ENCODE peak calls at places on chromosomes 5 and 9, in ten cellular contexts. One of them, this sample, is unnamed.

GRCh38 chr9:69633716-69634115 is 38.5 kb downstream of the APBA1 start:
- DNase-seq in heart right ventricle: no peak
- DNase-seq in epithelial cell of esophagus: no peak
- DNase-seq in fibroblast of lung: no peak
- DNase-seq in T-cell: no peak
- DNase-seq in fibroblast of villous mesenchyme: no peak
- DNase-seq in stimulated activated CD4-positive, alpha-beta T cell treated with anti-CD3 and anti-CD28 coated beads, Interleukin-4, amount 100 ng/mL, for 4 hours: no peak
- DNase-seq in lower lobe of right lung: no peak
- DNase-seq in stromal cell of bone marrow: no peak
- DNase-seq in AG09309: no peak
- DNase-seq in this sample: no peak

GRCh38 chr5:63963080-63963735 is 963 bp upstream of the HTR1A start:
- DNase-seq in lower lobe of right lung: no peak
- DNase-seq in T-cell: no peak
- DNase-seq in fibroblast of lung: peak
- DNase-seq in AG09309: peak
- DNase-seq in epithelial cell of esophagus: peak
- DNase-seq in stromal cell of bone marrow: peak
- DNase-seq in fibroblast of villous mesenchyme: peak
- DNase-seq in stimulated activated CD4-positive, alpha-beta T cell treated with anti-CD3 and anti-CD28 coated beads, Interleukin-4, amount 100 ng/mL, for 4 hours: no peak
- DNase-seq in heart right ventricle: peak
- DNase-seq in this sample: no peak

GRCh38 chr9:123927625-123928308 is 2.2 kb downstream of the DENND1A start:
- DNase-seq in lower lobe of right lung: no peak
- DNase-seq in T-cell: no peak
- DNase-seq in stromal cell of bone marrow: peak
- DNase-seq in epithelial cell of esophagus: peak
- DNase-seq in fibroblast of lung: no peak
- DNase-seq in stimulated activated CD4-positive, alpha-beta T cell treated with anti-CD3 and anti-CD28 coated beads, Interleukin-4, amount 100 ng/mL, for 4 hours: no peak
- DNase-seq in fibroblast of villous mesenchyme: peak
- DNase-seq in AG09309: peak
- DNase-seq in heart right ventricle: no peak
- DNase-seq in this sample: no peak

GRCh38 chr5:77864997-77865396 is 88.9 kb upstream of the TBCA start:
- DNase-seq in T-cell: no peak
- DNase-seq in stromal cell of bone marrow: no peak
- DNase-seq in AG09309: no peak
- DNase-seq in fibroblast of villous mesenchyme: no peak
- DNase-seq in epithelial cell of esophagus: no peak
- DNase-seq in fibroblast of lung: no peak
- DNase-seq in stimulated activated CD4-positive, alpha-beta T cell treated with anti-CD3 and anti-CD28 coated beads, Interleukin-4, amount 100 ng/mL, for 4 hours: no peak
- DNase-seq in heart right ventricle: no peak
- DNase-seq in lower lobe of right lung: peak
- DNase-seq in this sample: no peak

GRCh38 chr5:83360573-83360972 is 111.0 kb upstream of the VCAN start:
- DNase-seq in fibroblast of lung: no peak
- DNase-seq in fibroblast of villous mesenchyme: no peak
- DNase-seq in lower lobe of right lung: no peak
- DNase-seq in stimulated activated CD4-positive, alpha-beta T cell treated with anti-CD3 and anti-CD28 coated beads, Interleukin-4, amount 100 ng/mL, for 4 hours: no peak
- DNase-seq in T-cell: no peak
- DNase-seq in epithelial cell of esophagus: peak
- DNase-seq in heart right ventricle: no peak
- DNase-seq in AG09309: no peak
- DNase-seq in stromal cell of bone marrow: no peak
- DNase-seq in this sample: no peak

GRCh38 chr9:126373241-126373640 is 46.6 kb downstream of the MVB12B start:
- DNase-seq in T-cell: no peak
- DNase-seq in fibroblast of villous mesenchyme: no peak
- DNase-seq in heart right ventricle: no peak
- DNase-seq in stromal cell of bone marrow: no peak
- DNase-seq in stimulated activated CD4-positive, alpha-beta T cell treated with anti-CD3 and anti-CD28 coated beads, Interleukin-4, amount 100 ng/mL, for 4 hours: no peak
- DNase-seq in lower lobe of right lung: no peak
- DNase-seq in fibroblast of lung: peak
- DNase-seq in epithelial cell of esophagus: peak
- DNase-seq in AG09309: no peak
- DNase-seq in this sample: no peak

GRCh38 chr5:8601831-8602354 is 732.9 kb downstream of the MTRR start:
- DNase-seq in fibroblast of lung: no peak
- DNase-seq in AG09309: no peak
- DNase-seq in stimulated activated CD4-positive, alpha-beta T cell treated with anti-CD3 and anti-CD28 coated beads, Interleukin-4, amount 100 ng/mL, for 4 hours: no peak
- DNase-seq in epithelial cell of esophagus: no peak
- DNase-seq in stromal cell of bone marrow: no peak
- DNase-seq in heart right ventricle: no peak
- DNase-seq in fibroblast of villous mesenchyme: no peak
- DNase-seq in T-cell: no peak
- DNase-seq in lower lobe of right lung: no peak
- DNase-seq in this sample: no peak

GRCh38 chr9:893115-893514 is 51.6 kb downstream of the DMRT1 start:
- DNase-seq in heart right ventricle: no peak
- DNase-seq in fibroblast of lung: no peak
- DNase-seq in epithelial cell of esophagus: no peak
- DNase-seq in stromal cell of bone marrow: no peak
- DNase-seq in fibroblast of villous mesenchyme: no peak
- DNase-seq in T-cell: no peak
- DNase-seq in stimulated activated CD4-positive, alpha-beta T cell treated with anti-CD3 and anti-CD28 coated beads, Interleukin-4, amount 100 ng/mL, for 4 hours: no peak
- DNase-seq in lower lobe of right lung: no peak
- DNase-seq in AG09309: no peak
- DNase-seq in this sample: no peak

GRCh38 chr9:126985870-126986498 is 71.4 kb downstream of the RALGPS1 start:
- DNase-seq in fibroblast of villous mesenchyme: peak
- DNase-seq in T-cell: peak
- DNase-seq in lower lobe of right lung: peak
- DNase-seq in stimulated activated CD4-positive, alpha-beta T cell treated with anti-CD3 and anti-CD28 coated beads, Interleukin-4, amount 100 ng/mL, for 4 hours: peak
- DNase-seq in heart right ventricle: peak
- DNase-seq in epithelial cell of esophagus: peak
- DNase-seq in AG09309: peak
- DNase-seq in fibroblast of lung: peak
- DNase-seq in stromal cell of bone marrow: peak
- DNase-seq in this sample: peak

GRCh38 chr9:82334286-82334685 is 345.7 kb downstream of the SPATA31D1 start:
- DNase-seq in epithelial cell of esophagus: peak
- DNase-seq in stimulated activated CD4-positive, alpha-beta T cell treated with anti-CD3 and anti-CD28 coated beads, Interleukin-4, amount 100 ng/mL, for 4 hours: no peak
- DNase-seq in fibroblast of lung: peak
- DNase-seq in AG09309: peak
- DNase-seq in T-cell: no peak
- DNase-seq in lower lobe of right lung: no peak
- DNase-seq in stromal cell of bone marrow: peak
- DNase-seq in fibroblast of villous mesenchyme: peak
- DNase-seq in heart right ventricle: no peak
- DNase-seq in this sample: no peak

GRCh38 chr5:94223231-94223630 is 395.2 kb downstream of the KIAA0825 start:
- DNase-seq in fibroblast of villous mesenchyme: no peak
- DNase-seq in T-cell: no peak
- DNase-seq in stimulated activated CD4-positive, alpha-beta T cell treated with anti-CD3 and anti-CD28 coated beads, Interleukin-4, amount 100 ng/mL, for 4 hours: no peak
- DNase-seq in AG09309: no peak
- DNase-seq in lower lobe of right lung: no peak
- DNase-seq in stromal cell of bone marrow: no peak
- DNase-seq in fibroblast of lung: no peak
- DNase-seq in heart right ventricle: no peak
- DNase-seq in epithelial cell of esophagus: no peak
- DNase-seq in this sample: no peak

GRCh38 chr9:25678147-25678666 is at the start of gene TUSC1:
- DNase-seq in T-cell: no peak
- DNase-seq in epithelial cell of esophagus: peak
- DNase-seq in lower lobe of right lung: peak
- DNase-seq in fibroblast of villous mesenchyme: peak
- DNase-seq in fibroblast of lung: peak
- DNase-seq in stimulated activated CD4-positive, alpha-beta T cell treated with anti-CD3 and anti-CD28 coated beads, Interleukin-4, amount 100 ng/mL, for 4 hours: peak
- DNase-seq in stromal cell of bone marrow: peak
- DNase-seq in AG09309: peak
- DNase-seq in heart right ventricle: peak
- DNase-seq in this sample: no peak

GRCh38 chr5:125175348-125176004 is 429.0 kb upstream of the ZNF608 start:
- DNase-seq in heart right ventricle: peak
- DNase-seq in T-cell: no peak
- DNase-seq in lower lobe of right lung: no peak
- DNase-seq in AG09309: no peak
- DNase-seq in epithelial cell of esophagus: no peak
- DNase-seq in fibroblast of villous mesenchyme: no peak
- DNase-seq in stromal cell of bone marrow: no peak
- DNase-seq in stimulated activated CD4-positive, alpha-beta T cell treated with anti-CD3 and anti-CD28 coated beads, Interleukin-4, amount 100 ng/mL, for 4 hours: no peak
- DNase-seq in fibroblast of lung: no peak
- DNase-seq in this sample: no peak

GRCh38 chr9:80866576-80867227 is 822.6 kb downstream of the TLE1 start:
- DNase-seq in fibroblast of lung: peak
- DNase-seq in epithelial cell of esophagus: peak
- DNase-seq in lower lobe of right lung: no peak
- DNase-seq in AG09309: no peak
- DNase-seq in T-cell: no peak
- DNase-seq in stimulated activated CD4-positive, alpha-beta T cell treated with anti-CD3 and anti-CD28 coated beads, Interleukin-4, amount 100 ng/mL, for 4 hours: no peak
- DNase-seq in heart right ventricle: no peak
- DNase-seq in fibroblast of villous mesenchyme: no peak
- DNase-seq in stromal cell of bone marrow: no peak
- DNase-seq in this sample: no peak

GRCh38 chr5:56732147-56732546 is 83.2 kb upstream of the MAP3K1 start:
- DNase-seq in stromal cell of bone marrow: no peak
- DNase-seq in epithelial cell of esophagus: no peak
- DNase-seq in heart right ventricle: no peak
- DNase-seq in fibroblast of lung: no peak
- DNase-seq in fibroblast of villous mesenchyme: no peak
- DNase-seq in lower lobe of right lung: no peak
- DNase-seq in stimulated activated CD4-positive, alpha-beta T cell treated with anti-CD3 and anti-CD28 coated beads, Interleukin-4, amount 100 ng/mL, for 4 hours: no peak
- DNase-seq in AG09309: no peak
- DNase-seq in T-cell: no peak
- DNase-seq in this sample: no peak

GRCh38 chr9:112711050-112711689 is 6.7 kb downstream of the INIP start:
- DNase-seq in fibroblast of lung: peak
- DNase-seq in stromal cell of bone marrow: peak
- DNase-seq in T-cell: no peak
- DNase-seq in stimulated activated CD4-positive, alpha-beta T cell treated with anti-CD3 and anti-CD28 coated beads, Interleukin-4, amount 100 ng/mL, for 4 hours: no peak
- DNase-seq in heart right ventricle: no peak
- DNase-seq in epithelial cell of esophagus: peak
- DNase-seq in lower lobe of right lung: no peak
- DNase-seq in fibroblast of villous mesenchyme: peak
- DNase-seq in AG09309: no peak
- DNase-seq in this sample: no peak

GRCh38 chr5:9302228-9302627 is 243.6 kb downstream of the SEMA5A start:
- DNase-seq in stimulated activated CD4-positive, alpha-beta T cell treated with anti-CD3 and anti-CD28 coated beads, Interleukin-4, amount 100 ng/mL, for 4 hours: no peak
- DNase-seq in stromal cell of bone marrow: no peak
- DNase-seq in fibroblast of villous mesenchyme: peak
- DNase-seq in epithelial cell of esophagus: no peak
- DNase-seq in fibroblast of lung: peak
- DNase-seq in lower lobe of right lung: no peak
- DNase-seq in heart right ventricle: no peak
- DNase-seq in T-cell: no peak
- DNase-seq in AG09309: no peak
- DNase-seq in this sample: no peak

GRCh38 chr5:10999714-11000113 is 238.7 kb upstream of the DAP start:
- DNase-seq in stimulated activated CD4-positive, alpha-beta T cell treated with anti-CD3 and anti-CD28 coated beads, Interleukin-4, amount 100 ng/mL, for 4 hours: no peak
- DNase-seq in T-cell: no peak
- DNase-seq in AG09309: no peak
- DNase-seq in heart right ventricle: no peak
- DNase-seq in fibroblast of villous mesenchyme: no peak
- DNase-seq in stromal cell of bone marrow: no peak
- DNase-seq in fibroblast of lung: no peak
- DNase-seq in epithelial cell of esophagus: no peak
- DNase-seq in lower lobe of right lung: no peak
- DNase-seq in this sample: no peak

GRCh38 chr9:35353731-35354365 is 136.1 kb upstream of the RUSC2 start:
- DNase-seq in fibroblast of lung: no peak
- DNase-seq in T-cell: no peak
- DNase-seq in heart right ventricle: no peak
- DNase-seq in AG09309: peak
- DNase-seq in stromal cell of bone marrow: no peak
- DNase-seq in epithelial cell of esophagus: no peak
- DNase-seq in lower lobe of right lung: no peak
- DNase-seq in stimulated activated CD4-positive, alpha-beta T cell treated with anti-CD3 and anti-CD28 coated beads, Interleukin-4, amount 100 ng/mL, for 4 hours: no peak
- DNase-seq in fibroblast of villous mesenchyme: peak
- DNase-seq in this sample: no peak

GRCh38 chr5:33827885-33828284 is 63.9 kb downstream of the ADAMTS12 start:
- DNase-seq in T-cell: no peak
- DNase-seq in fibroblast of villous mesenchyme: peak
- DNase-seq in stimulated activated CD4-positive, alpha-beta T cell treated with anti-CD3 and anti-CD28 coated beads, Interleukin-4, amount 100 ng/mL, for 4 hours: no peak
- DNase-seq in fibroblast of lung: peak
- DNase-seq in lower lobe of right lung: no peak
- DNase-seq in epithelial cell of esophagus: no peak
- DNase-seq in heart right ventricle: no peak
- DNase-seq in stromal cell of bone marrow: no peak
- DNase-seq in AG09309: no peak
- DNase-seq in this sample: no peak

GRCh38 chr5:124744170-124744911 is 2.1 kb downstream of the ZNF608 start:
- DNase-seq in T-cell: no peak
- DNase-seq in fibroblast of lung: peak
- DNase-seq in heart right ventricle: peak
- DNase-seq in fibroblast of villous mesenchyme: peak
- DNase-seq in lower lobe of right lung: peak
- DNase-seq in stimulated activated CD4-positive, alpha-beta T cell treated with anti-CD3 and anti-CD28 coated beads, Interleukin-4, amount 100 ng/mL, for 4 hours: no peak
- DNase-seq in epithelial cell of esophagus: peak
- DNase-seq in stromal cell of bone marrow: no peak
- DNase-seq in AG09309: no peak
- DNase-seq in this sample: no peak

GRCh38 chr5:93076096-93076495 is 504.9 kb downstream of the NR2F1-AS1 start:
- DNase-seq in epithelial cell of esophagus: no peak
- DNase-seq in fibroblast of villous mesenchyme: no peak
- DNase-seq in stromal cell of bone marrow: no peak
- DNase-seq in AG09309: no peak
- DNase-seq in lower lobe of right lung: no peak
- DNase-seq in stimulated activated CD4-positive, alpha-beta T cell treated with anti-CD3 and anti-CD28 coated beads, Interleukin-4, amount 100 ng/mL, for 4 hours: no peak
- DNase-seq in T-cell: no peak
- DNase-seq in fibroblast of lung: peak
- DNase-seq in heart right ventricle: no peak
- DNase-seq in this sample: no peak

GRCh38 chr9:130869250-130869649 is 27.4 kb downstream of the QRFP start:
- DNase-seq in fibroblast of villous mesenchyme: peak
- DNase-seq in AG09309: no peak
- DNase-seq in stromal cell of bone marrow: no peak
- DNase-seq in epithelial cell of esophagus: no peak
- DNase-seq in T-cell: no peak
- DNase-seq in lower lobe of right lung: no peak
- DNase-seq in heart right ventricle: peak
- DNase-seq in stimulated activated CD4-positive, alpha-beta T cell treated with anti-CD3 and anti-CD28 coated beads, Interleukin-4, amount 100 ng/mL, for 4 hours: no peak
- DNase-seq in fibroblast of lung: peak
- DNase-seq in this sample: no peak

GRCh38 chr5:148853868-148854267 is 27.5 kb downstream of the ADRB2 start:
- DNase-seq in T-cell: no peak
- DNase-seq in AG09309: no peak
- DNase-seq in fibroblast of villous mesenchyme: no peak
- DNase-seq in stimulated activated CD4-positive, alpha-beta T cell treated with anti-CD3 and anti-CD28 coated beads, Interleukin-4, amount 100 ng/mL, for 4 hours: no peak
- DNase-seq in fibroblast of lung: no peak
- DNase-seq in stromal cell of bone marrow: no peak
- DNase-seq in epithelial cell of esophagus: no peak
- DNase-seq in lower lobe of right lung: no peak
- DNase-seq in heart right ventricle: no peak
- DNase-seq in this sample: no peak

GRCh38 chr5:74767579-74767913 is 497 bp downstream of the NSA2 start:
- DNase-seq in stimulated activated CD4-positive, alpha-beta T cell treated with anti-CD3 and anti-CD28 coated beads, Interleukin-4, amount 100 ng/mL, for 4 hours: no peak
- DNase-seq in T-cell: no peak
- DNase-seq in epithelial cell of esophagus: peak
- DNase-seq in fibroblast of lung: peak
- DNase-seq in lower lobe of right lung: no peak
- DNase-seq in heart right ventricle: peak
- DNase-seq in fibroblast of villous mesenchyme: peak
- DNase-seq in AG09309: no peak
- DNase-seq in stromal cell of bone marrow: no peak
- DNase-seq in this sample: no peak

GRCh38 chr9:88691811-88692210 is 156.8 kb downstream of the NXNL2 start:
- DNase-seq in fibroblast of lung: peak
- DNase-seq in epithelial cell of esophagus: peak
- DNase-seq in stromal cell of bone marrow: no peak
- DNase-seq in stimulated activated CD4-positive, alpha-beta T cell treated with anti-CD3 and anti-CD28 coated beads, Interleukin-4, amount 100 ng/mL, for 4 hours: no peak
- DNase-seq in AG09309: no peak
- DNase-seq in T-cell: no peak
- DNase-seq in fibroblast of villous mesenchyme: peak
- DNase-seq in heart right ventricle: no peak
- DNase-seq in lower lobe of right lung: no peak
- DNase-seq in this sample: no peak

GRCh38 chr5:169122951-169123350 is 178.0 kb downstream of the SLIT3 start:
- DNase-seq in fibroblast of lung: no peak
- DNase-seq in lower lobe of right lung: no peak
- DNase-seq in stimulated activated CD4-positive, alpha-beta T cell treated with anti-CD3 and anti-CD28 coated beads, Interleukin-4, amount 100 ng/mL, for 4 hours: no peak
- DNase-seq in AG09309: no peak
- DNase-seq in epithelial cell of esophagus: peak
- DNase-seq in stromal cell of bone marrow: no peak
- DNase-seq in heart right ventricle: no peak
- DNase-seq in fibroblast of villous mesenchyme: no peak
- DNase-seq in T-cell: no peak
- DNase-seq in this sample: no peak